ENCODE peak calls at places on chromosomes 16 and 17, in five cellular contexts. V, H, X, Z and L are unnamed samples.

GRCh38 chr16:79988721-79989220 is 388.2 kb upstream of the MAF start:
- DNase-seq in H (no peak), Z (no peak), X (no peak), V (no peak), L (no peak)

GRCh38 chr17:2111691-2112090 is 56.8 kb downstream of the HIC1 start:
- DNase-seq in V (peak; percentile 88), X (no peak), H (no peak), Z (no peak), L (no peak)

GRCh38 chr17:51260960-51261958 is 913 bp downstream of the UTP18 start:
- DNase-seq in V (peak; percentile 70), X (peak; percentile 49), Z (peak; percentile 84), H (peak; percentile 65), L (peak; percentile 19)

GRCh38 chr16:21197621-21198020 is 13.8 kb downstream of the ZP2 start:
- DNase-seq in H (no peak), Z (no peak), V (no peak), X (no peak), L (no peak)

GRCh38 chr17:83174859-83175550 is 95.6 kb downstream of the METRNL start:
- DNase-seq in H (no peak), V (no peak), X (no peak), Z (no peak), L (peak; percentile 6)

GRCh38 chr17:57970706-57971105 is 15.5 kb upstream of the CUEDC1 start:
- DNase-seq in X (no peak), V (no peak), H (no peak), Z (no peak), L (no peak)

GRCh38 chr17:1643293-1643998 is 2.1 kb downstream of the SCARF1 start:
- DNase-seq in H (peak; percentile 82), X (peak; percentile 26), Z (peak; percentile 89), V (peak; percentile 68), L (peak; percentile 75)

GRCh38 chr17:64401244-64401860 is 10.7 kb upstream of the PECAM1 start:
- DNase-seq in H (no peak), V (no peak), X (no peak), Z (no peak), L (no peak)

GRCh38 chr16:4410335-4411075 is 5.9 kb downstream of the CORO7 start:
- DNase-seq in X (no peak), V (peak; percentile 86), H (no peak), Z (no peak), L (no peak)

GRCh38 chr17:77131919-77132318 is 8.8 kb upstream of the SEC14L1 start:
- DNase-seq in X (peak; percentile 31), V (peak; percentile 97), Z (no peak), H (no peak), L (no peak)

GRCh38 chr16:88349153-88349902 is 33.4 kb upstream of the ZNF469 start:
- DNase-seq in H (no peak), X (no peak), V (no peak), Z (no peak), L (no peak)

GRCh38 chr16:86747761-86748160 is 169.4 kb downstream of the FOXL1 start:
- DNase-seq in H (no peak), X (no peak), Z (no peak), V (no peak), L (no peak)

GRCh38 chr17:44314869-44315661 is 6.7 kb downstream of the RUNDC3A start:
- DNase-seq in V (peak; percentile 75), Z (peak; percentile 81), H (no peak), X (no peak), L (no peak)

GRCh38 chr16:3578610-3579551 is 1.7 kb upstream of the NLRC3 start:
- DNase-seq in H (no peak), Z (no peak), V (no peak), X (no peak), L (no peak)

GRCh38 chr17:879546-879945 is 97.4 kb downstream of the MRM3 start:
- DNase-seq in V (peak; percentile 84), Z (peak; percentile 92), H (peak; percentile 19), X (peak; percentile 79), L (peak; percentile 56)

GRCh38 chr17:36880506-36880905 is 56.8 kb upstream of the LHX1 start:
- DNase-seq in H (no peak), Z (no peak), X (no peak), V (peak; percentile 39), L (no peak)

GRCh38 chr16:59121411-59121810 is 387.3 kb upstream of the GOT2 start:
- DNase-seq in H (no peak), V (no peak), X (no peak), Z (no peak), L (no peak)